ENCODE peak calls at places on chromosome 20, in ten cellular contexts. L, J, C, W, H, I, G, D, Z and A are unnamed samples.

GRCh38 chr20:44039741-44040140 is 125.1 kb downstream of the TOX2 start:
- DNase-seq in H (no peak), G (no peak), I (no peak), C (no peak), W (peak; percentile 12), Z (no peak), J (no peak), D (no peak), L (no peak), A (no peak)

GRCh38 chr20:50240092-50240491 is 49.5 kb downstream of the CEBPB start:
- DNase-seq in J (no peak), Z (no peak), L (no peak), W (no peak), D (no peak), H (no peak), C (no peak), G (no peak), I (no peak), A (no peak)

GRCh38 chr20:38297916-38298674 is 5.9 kb upstream of the BPI start:
- DNase-seq in I (no peak), C (no peak), D (no peak), J (no peak), G (no peak), W (no peak), H (no peak), L (no peak), Z (no peak), A (no peak)

GRCh38 chr20:1130849-1131248 is 12.4 kb downstream of the PSMF1 start:
- DNase-seq in W (peak; percentile 28), G (no peak), I (no peak), H (no peak), D (no peak), J (no peak), C (no peak), Z (no peak), L (no peak), A (no peak)

GRCh38 chr20:23879811-23880374 is 345 bp upstream of the CST5 start:
- DNase-seq in L (no peak), J (no peak), H (no peak), W (no peak), Z (no peak), C (no peak), I (no peak), D (peak; percentile 5), G (no peak), A (no peak)

GRCh38 chr20:63499333-63499969 is 568 bp upstream of the EEF1A2 start:
- DNase-seq in J (no peak), I (no peak), H (no peak), Z (peak; percentile 61), W (no peak), C (no peak), D (no peak), G (no peak), L (no peak), A (peak; percentile 50)

GRCh38 chr20:25283221-25283951 is 35.5 kb downstream of the PYGB start:
- DNase-seq in J (no peak), L (no peak), H (no peak), D (no peak), W (peak; percentile 18), I (no peak), Z (no peak), G (no peak), C (no peak), A (no peak)

GRCh38 chr20:6704132-6704861 is 63.2 kb upstream of the BMP2 start:
- DNase-seq in Z (no peak), L (no peak), C (peak; percentile 8), J (no peak), H (no peak), G (no peak), W (no peak), I (peak; percentile 74), D (no peak), A (no peak)

GRCh38 chr20:64114356-64114971 is 7.1 kb upstream of the NPBWR2 start:
- DNase-seq in C (no peak), I (no peak), Z (no peak), D (no peak), J (no peak), W (peak; percentile 12), L (no peak), G (no peak), H (no peak), A (no peak)

GRCh38 chr20:19935842-19936241 is 81.3 kb upstream of the NAA20 start:
- DNase-seq in L (no peak), G (no peak), I (no peak), H (no peak), W (no peak), Z (no peak), J (no peak), D (no peak), C (peak; percentile 24), A (no peak)

GRCh38 chr20:39633689-39634088 is 671.5 kb downstream of the DHX35 start:
- DNase-seq in I (no peak), Z (no peak), J (no peak), G (no peak), W (no peak), D (no peak), C (no peak), L (no peak), H (no peak), A (no peak)

GRCh38 chr20:35772563-35773058 is 796 bp downstream of the PHF20 start:
- DNase-seq in G (peak; percentile 20), H (no peak), C (no peak), Z (peak; percentile 8), J (no peak), L (no peak), D (no peak), W (no peak), I (no peak), A (no peak)

GRCh38 chr20:11810316-11811130 is 107.2 kb upstream of the BTBD3 start:
- DNase-seq in J (no peak), L (no peak), G (no peak), I (peak; percentile 86), C (peak; percentile 56), D (no peak), W (no peak), Z (peak; percentile 60), H (no peak), A (no peak)

GRCh38 chr20:32333988-32334885 is 23.9 kb upstream of the ASXL1 start:
- DNase-seq in W (peak; percentile 77), Z (no peak), J (no peak), G (no peak), I (no peak), H (peak; percentile 10), D (no peak), C (no peak), L (no peak), A (no peak)